ENCODE peak calls at places on chromosomes 6 and 20, in five cellular contexts. Q is KG1; Z is A549; N is activated naive CD4-positive, alpha-beta T cell; X is GM12864. S is an unnamed sample.
A peak's percentile ranks its signal among the peaks of the same experiment; 100 is the strongest.

GRCh38 chr6:90375681-90376439 is 79.2 kb upstream of the BACH2 start:
- DNase-seq in N (no peak), Q (no peak), Z (no peak), X (no peak), S (no peak)

GRCh38 chr6:85945454-85946185 is 302.9 kb upstream of the SYNCRIP start:
- DNase-seq in X (no peak), N (no peak), Z (no peak), Q (no peak), S (no peak)

GRCh38 chr20:53834044-53834442 is 236.4 kb downstream of the BCAS1 start:
- DNase-seq in X (no peak), N (no peak), Q (no peak), Z (no peak), S (no peak)

GRCh38 chr6:19845271-19846046 is 8.3 kb downstream of the ID4 start:
- DNase-seq in N (no peak), X (no peak), Q (no peak), Z (no peak), S (no peak)

GRCh38 chr20:62378215-62378614 is 8.7 kb upstream of the RPS21 start:
- DNase-seq in Q (no peak), X (no peak), N (no peak), Z (no peak), S (no peak)

GRCh38 chr6:36120979-36121706 is 9.2 kb upstream of the MAPK13 start:
- DNase-seq in X (no peak), N (no peak), Z (no peak), Q (no peak), S (no peak)

GRCh38 chr6:147285087-147285855 is 81.1 kb downstream of the STXBP5 start:
- DNase-seq in N (no peak), Z (peak; percentile 5), X (peak; percentile 18), Q (no peak), S (no peak)

GRCh38 chr20:9945406-9945805 is 89.4 kb upstream of the ANKEF1 start:
- DNase-seq in Z (no peak), Q (no peak), X (no peak), N (no peak), S (no peak)

GRCh38 chr6:45690846-45691245 is 313.1 kb upstream of the SUPT3H start:
- DNase-seq in N (no peak), Z (no peak), Q (no peak), X (no peak), S (no peak)

GRCh38 chr6:15907914-15908518 is 220.9 kb upstream of the MYLIP start:
- DNase-seq in X (no peak), N (no peak), Z (no peak), Q (no peak), S (no peak)

GRCh38 chr6:154341326-154341725 is 15.3 kb downstream of the IPCEF1 start:
- DNase-seq in X (no peak), Z (no peak), N (no peak), Q (no peak), S (no peak)

GRCh38 chr6:134029495-134030455 is 22.6 kb downstream of the SLC2A12 start:
- DNase-seq in X (no peak), Z (peak; percentile 6), N (no peak), Q (no peak), S (no peak)

GRCh38 chr20:60262967-60263603 is 304.9 kb downstream of the CDH26 start:
- DNase-seq in Z (peak; percentile 30), N (peak; percentile 3), X (no peak), Q (no peak), S (no peak)

GRCh38 chr6:16956371-16956770 is 145.5 kb upstream of the STMND1 start:
- DNase-seq in X (no peak), Z (no peak), Q (no peak), N (no peak), S (no peak)

GRCh38 chr6:90214461-90214860 is 82.2 kb downstream of the BACH2 start:
- DNase-seq in Z (no peak), X (no peak), N (no peak), Q (no peak), S (no peak)

GRCh38 chr6:138162947-138163569 is 1.3 kb downstream of the ARFGEF3 start:
- DNase-seq in N (no peak), X (no peak), Q (no peak), Z (no peak), S (no peak)

GRCh38 chr6:150018846-150019580 is 6.3 kb downstream of the RAET1L start:
- DNase-seq in N (no peak), Z (no peak), X (no peak), Q (no peak), S (no peak)

GRCh38 chr6:162344935-162345599 is 382.5 kb downstream of the PRKN start:
- DNase-seq in X (no peak), Z (no peak), N (no peak), Q (no peak), S (no peak)

GRCh38 chr20:45938727-45939438 is 4.4 kb downstream of the PCIF1 start:
- DNase-seq in N (no peak), Z (no peak), Q (no peak), X (no peak), S (no peak)

GRCh38 chr6:154249499-154250298 is 106.9 kb downstream of the IPCEF1 start:
- DNase-seq in Z (no peak), Q (peak; percentile 56), N (no peak), X (peak; percentile 78), S (no peak)

GRCh38 chr6:11460001-11460668 is 77.4 kb upstream of the TMEM170B start:
- DNase-seq in N (no peak), Z (no peak), X (no peak), Q (no peak), S (no peak)

GRCh38 chr6:124714728-124715127 is 247.5 kb upstream of the RNF217 start:
- DNase-seq in X (no peak), Z (no peak), N (no peak), Q (no peak), S (no peak)

GRCh38 chr20:39756828-39757227 is 794.7 kb downstream of the DHX35 start:
- DNase-seq in Z (no peak), Q (no peak), N (no peak), X (no peak), S (no peak)

S was measured in GOT3.